ENCODE peak calls at places on chromosomes 1 and 21, in four cellular contexts. One of them, this sample, is unnamed.
A peak's percentile ranks its signal among the peaks of the same experiment; 100 is the strongest.

GRCh38 chr21:43305811-43306311 is 121.1 kb downstream of the SIK1 start:
- DNase-seq in CD4-positive, CD25-positive, alpha-beta regulatory T cell: no peak
- DNase-seq in hippocampal formation: no peak
- DNase-seq in stomach: no peak
- DNase-seq in this sample: no peak

GRCh38 chr1:5670590-5671350 is 321.5 kb downstream of the NPHP4 start:
- DNase-seq in CD4-positive, CD25-positive, alpha-beta regulatory T cell: no peak
- DNase-seq in hippocampal formation: no peak
- DNase-seq in stomach: no peak
- DNase-seq in this sample: no peak

GRCh38 chr1:75430526-75430925 is 180.4 kb downstream of the SLC44A5 start:
- DNase-seq in stomach: no peak
- DNase-seq in CD4-positive, CD25-positive, alpha-beta regulatory T cell: no peak
- DNase-seq in hippocampal formation: no peak
- DNase-seq in this sample: no peak

GRCh38 chr1:205351984-205352713 is 4.6 kb downstream of the KLHDC8A start:
- DNase-seq in CD4-positive, CD25-positive, alpha-beta regulatory T cell: no peak
- DNase-seq in hippocampal formation: no peak
- DNase-seq in stomach: peak; percentile 38
- DNase-seq in this sample: peak; percentile 63

GRCh38 chr1:92961896-92962752 is 862 bp upstream of the DIPK1A start:
- DNase-seq in CD4-positive, CD25-positive, alpha-beta regulatory T cell: peak; percentile 84
- DNase-seq in hippocampal formation: no peak
- DNase-seq in stomach: peak; percentile 33
- DNase-seq in this sample: peak; percentile 9

GRCh38 chr1:85582687-85583354 is 2.3 kb downstream of the CCN1 start:
- DNase-seq in CD4-positive, CD25-positive, alpha-beta regulatory T cell: no peak
- DNase-seq in stomach: no peak
- DNase-seq in hippocampal formation: no peak
- DNase-seq in this sample: no peak

GRCh38 chr21:45050786-45051489 is 23.4 kb upstream of the ADARB1 start:
- DNase-seq in hippocampal formation: no peak
- DNase-seq in stomach: no peak
- DNase-seq in CD4-positive, CD25-positive, alpha-beta regulatory T cell: no peak
- DNase-seq in this sample: no peak

GRCh38 chr1:93614550-93615200 is 67.0 kb downstream of the BCAR3 start:
- DNase-seq in hippocampal formation: no peak
- DNase-seq in CD4-positive, CD25-positive, alpha-beta regulatory T cell: no peak
- DNase-seq in stomach: peak; percentile 79
- DNase-seq in this sample: no peak

GRCh38 chr1:998905-999796 is 746 bp downstream of the HES4 start:
- DNase-seq in hippocampal formation: no peak
- DNase-seq in CD4-positive, CD25-positive, alpha-beta regulatory T cell: no peak
- DNase-seq in stomach: no peak
- DNase-seq in this sample: no peak

GRCh38 chr1:63321788-63322247 is 549 bp upstream of the FOXD3 start:
- DNase-seq in stomach: no peak
- DNase-seq in CD4-positive, CD25-positive, alpha-beta regulatory T cell: peak; percentile 30
- DNase-seq in hippocampal formation: no peak
- DNase-seq in this sample: no peak

GRCh38 chr1:223208164-223209075 is 65.4 kb upstream of the TLR5 start:
- DNase-seq in CD4-positive, CD25-positive, alpha-beta regulatory T cell: no peak
- DNase-seq in stomach: no peak
- DNase-seq in hippocampal formation: no peak
- DNase-seq in this sample: no peak

GRCh38 chr1:234977891-234978396 is 150.7 kb downstream of the TOMM20 start:
- DNase-seq in CD4-positive, CD25-positive, alpha-beta regulatory T cell: no peak
- DNase-seq in hippocampal formation: no peak
- DNase-seq in stomach: peak; percentile 53
- DNase-seq in this sample: no peak

GRCh38 chr1:3598051-3598471 is 13.2 kb downstream of the MEGF6 start:
- DNase-seq in hippocampal formation: no peak
- DNase-seq in stomach: no peak
- DNase-seq in CD4-positive, CD25-positive, alpha-beta regulatory T cell: no peak
- DNase-seq in this sample: no peak

GRCh38 chr1:27517907-27518718 is 28.1 kb upstream of the WASF2 start:
- DNase-seq in CD4-positive, CD25-positive, alpha-beta regulatory T cell: no peak
- DNase-seq in hippocampal formation: no peak
- DNase-seq in stomach: peak; percentile 76
- DNase-seq in this sample: no peak

GRCh38 chr1:35298464-35298863 is 30.0 kb downstream of the ZMYM4 start:
- DNase-seq in hippocampal formation: no peak
- DNase-seq in CD4-positive, CD25-positive, alpha-beta regulatory T cell: peak; percentile 50
- DNase-seq in stomach: peak; percentile 27
- DNase-seq in this sample: peak; percentile 45

GRCh38 chr1:37919277-37919676 is 27.6 kb downstream of the INPP5B start:
- DNase-seq in hippocampal formation: no peak
- DNase-seq in CD4-positive, CD25-positive, alpha-beta regulatory T cell: no peak
- DNase-seq in stomach: no peak
- DNase-seq in this sample: no peak

GRCh38 chr1:211583011-211583995 is 4.3 kb upstream of the SLC30A1 start:
- DNase-seq in hippocampal formation: no peak
- DNase-seq in stomach: no peak
- DNase-seq in CD4-positive, CD25-positive, alpha-beta regulatory T cell: no peak
- DNase-seq in this sample: no peak